ENCODE peak calls at places on chromosome 7, in six cellular contexts. A is ecto neural progenitor cell; J is small intestine; D is transverse colon; I is stimulated activated naive CD8-positive, alpha-beta T cell treated with anti-CD3 and anti-CD28 coated beads, Interleukin-15, Interleukin-2, amounts not matched to agents 100 U/mL and 50 U/mL, for 24 hours; K is GM04503. V is an unnamed sample.

GRCh38 chr7:51289608-51290370 is 26.8 kb downstream of the COBL start:
- DNase-seq in A (no peak), J (peak; percentile 19), D (no peak), I (no peak), K (no peak), V (no peak)

GRCh38 chr7:133365892-133366291 is 113.0 kb downstream of the EXOC4 start:
- DNase-seq in A (no peak), J (no peak), D (no peak), I (no peak), K (no peak), V (peak; percentile 38)

GRCh38 chr7:64849250-64849923 is 53.7 kb upstream of the ZNF273 start:
- DNase-seq in A (no peak), J (no peak), D (no peak), I (no peak), K (no peak), V (no peak)

GRCh38 chr7:42138691-42139090 is 98.3 kb downstream of the GLI3 start:
- DNase-seq in A (peak; percentile 57), J (no peak), D (no peak), I (no peak), K (no peak), V (no peak)

GRCh38 chr7:6639627-6640026 is 2.5 kb downstream of the ZNF316 start:
- DNase-seq in A (no peak), J (no peak), D (no peak), I (no peak), K (no peak), V (no peak)

GRCh38 chr7:87148332-87148955 is 3.8 kb upstream of the DMTF1 start:
- DNase-seq in A (no peak), J (no peak), D (no peak), I (no peak), K (peak; percentile 14), V (peak; percentile 36)

GRCh38 chr7:136023134-136023869 is 46.1 kb upstream of the MTPN start:
- DNase-seq in A (no peak), J (no peak), D (no peak), I (no peak), K (no peak), V (no peak)

GRCh38 chr7:82760092-82760491 is 316.5 kb upstream of the CACNA2D1 start:
- DNase-seq in A (no peak), J (no peak), D (no peak), I (no peak), K (no peak), V (no peak)

GRCh38 chr7:131067220-131067619 is 260.5 kb upstream of the MKLN1 start:
- DNase-seq in A (no peak), J (no peak), D (no peak), I (no peak), K (no peak), V (no peak)

GRCh38 chr7:139936760-139937310 is 107.8 kb downstream of the TBXAS1 start:
- DNase-seq in A (no peak), J (no peak), D (no peak), I (no peak), K (peak; percentile 28), V (peak; percentile 74)

GRCh38 chr7:106108988-106109387 is 3.1 kb downstream of the SYPL1 start:
- DNase-seq in A (no peak), J (no peak), D (no peak), I (no peak), K (no peak), V (no peak)

GRCh38 chr7:107164092-107164491 is 4.7 kb upstream of the HBP1 start:
- DNase-seq in A (no peak), J (no peak), D (no peak), I (no peak), K (no peak), V (no peak)

GRCh38 chr7:50112250-50112649 is 19.2 kb upstream of the ZPBP start:
- DNase-seq in A (no peak), J (no peak), D (no peak), I (no peak), K (no peak), V (no peak)

GRCh38 chr7:156845379-156846101 is 47.4 kb downstream of the LMBR1 start:
- DNase-seq in A (no peak), J (no peak), D (no peak), I (no peak), K (no peak), V (no peak)

GRCh38 chr7:2643386-2644229 is 11.8 kb downstream of the TTYH3 start:
- DNase-seq in A (no peak), J (peak; percentile 18), D (no peak), I (no peak), K (no peak), V (no peak)

GRCh38 chr7:48188776-48189520 is 17.7 kb downstream of the ABCA13 start:
- DNase-seq in A (no peak), J (no peak), D (no peak), I (no peak), K (no peak), V (peak; percentile 83)

GRCh38 chr7:139038691-139039090 is 2.8 kb upstream of the ZC3HAV1L start:
- DNase-seq in A (no peak), J (no peak), D (no peak), I (no peak), K (no peak), V (no peak)

V was measured in astrocyte of the spinal cord.